ENCODE peak calls at places on chromosomes 5 and 9, in nine cellular contexts. W is activated naive CD8-positive, alpha-beta T cell treated with anti-CD3 and anti-CD28 coated beads, Interleukin-2, amount 50 U/mL, for 24 hours; R is brain microvascular endothelial cell; C is right lobe of liver; D is SK-MEL-5; K is activated CD4-positive, alpha-beta T cell treated with anti-CD3 and anti-CD28 coated beads, Interleukin-2, amount 50 U/mL, for 48 hours; L is central memory CD8-positive, alpha-beta T cell; Q is CD4-positive, CD25-positive, alpha-beta regulatory T cell; V is T follicular helper cell. F is an unnamed sample.
A peak's percentile ranks its signal among the peaks of the same experiment; 100 is the strongest.

GRCh38 chr9:131467214-131467935 is 35.3 kb upstream of the POMT1 start:
- DNase-seq in W (no peak), Q (no peak), R (no peak), L (no peak), K (no peak), C (peak; percentile 62), V (no peak), D (no peak), F (no peak)

GRCh38 chr5:1171340-1171941 is 30.0 kb upstream of the SLC6A19 start:
- DNase-seq in C (no peak), Q (no peak), K (no peak), V (no peak), W (no peak), R (no peak), L (no peak), D (no peak), F (no peak)

GRCh38 chr5:157359350-157359910 is 93.5 kb downstream of the CYFIP2 start:
- DNase-seq in Q (no peak), L (no peak), R (no peak), V (no peak), D (no peak), C (no peak), K (no peak), W (no peak), F (no peak)

GRCh38 chr5:173862047-173862477 is 26.1 kb upstream of the CPEB4 start:
- DNase-seq in L (no peak), V (no peak), W (no peak), K (no peak), R (no peak), D (no peak), Q (no peak), C (no peak), F (no peak)

GRCh38 chr5:179143446-179143845 is 83.3 kb downstream of the ZNF354C start:
- DNase-seq in K (no peak), C (peak; percentile 2), L (no peak), W (no peak), Q (no peak), R (no peak), D (peak; percentile 12), V (no peak), F (no peak)

GRCh38 chr9:91062281-91062680 is 260.7 kb downstream of the SYK start:
- DNase-seq in K (no peak), W (no peak), D (no peak), V (no peak), Q (no peak), R (no peak), C (no peak), L (no peak), F (no peak)

GRCh38 chr5:1268666-1269065 is 26.2 kb downstream of the TERT start:
- DNase-seq in Q (peak; percentile 59), C (no peak), K (peak; percentile 33), D (no peak), V (no peak), L (peak; percentile 32), R (no peak), W (peak; percentile 34), F (no peak)

GRCh38 chr5:11890777-11891176 is 13.5 kb downstream of the CTNND2 start:
- DNase-seq in D (no peak), W (no peak), C (no peak), L (no peak), R (no peak), K (no peak), Q (no peak), V (no peak), F (no peak)

GRCh38 chr9:80085668-80086067 is 513.9 kb downstream of the TLE4 start:
- DNase-seq in L (no peak), W (no peak), C (no peak), D (no peak), R (no peak), K (no peak), Q (no peak), V (no peak), F (no peak)

GRCh38 chr5:95955996-95956899 is 5.4 kb downstream of the ELL2 start:
- DNase-seq in K (no peak), W (no peak), Q (no peak), L (no peak), D (no peak), R (no peak), V (no peak), C (no peak), F (peak; percentile 38)